ENCODE peak calls at places on chromosome 13, in ten cellular contexts. M is sigmoid colon; K is HCT116; R is AG08395; T is RKO; G is C1 segment of cervical spinal cord; I is amygdala; Q is ovary; E is activated CD4-positive, alpha-beta T cell treated with anti-CD3 and anti-CD28 coated beads for 1 hour; Z is T-helper 17 cell. F is an unnamed sample.

GRCh38 chr13:71828564-71828963 is 38.4 kb downstream of the DACH1 start:
- DNase-seq in M (no peak), K (no peak), T (no peak), E (no peak), Q (no peak), R (no peak), G (no peak), Z (no peak), I (no peak), F (no peak)

GRCh38 chr13:102696465-102696864 is 1.6 kb upstream of the METTL21C start:
- DNase-seq in E (no peak), G (no peak), I (no peak), Q (no peak), T (no peak), M (no peak), Z (no peak), K (no peak), R (no peak), F (no peak)

GRCh38 chr13:44393391-44393790 is 19.8 kb downstream of the SERP2 start:
- DNase-seq in Z (no peak), M (peak), G (no peak), K (no peak), T (no peak), R (no peak), Q (no peak), E (no peak), I (no peak), F (no peak)

GRCh38 chr13:68509734-68510621 is 1279.8 kb upstream of the PCDH9 start:
- DNase-seq in G (no peak), I (no peak), K (no peak), R (no peak), M (no peak), Q (no peak), Z (no peak), T (peak), E (no peak), F (no peak)

GRCh38 chr13:91946498-91947070 is 548.2 kb downstream of the GPC5 start:
- DNase-seq in Q (no peak), M (no peak), E (no peak), Z (no peak), K (no peak), I (no peak), T (peak), R (no peak), G (no peak), F (no peak)

GRCh38 chr13:67880916-67881315 is 650.8 kb upstream of the PCDH9 start:
- DNase-seq in Z (no peak), T (peak), M (no peak), R (no peak), G (no peak), I (no peak), Q (no peak), K (no peak), E (no peak), F (peak)

GRCh38 chr13:54317722-54318121 is 1289.1 kb downstream of the OLFM4 start:
- DNase-seq in G (no peak), E (no peak), T (no peak), K (no peak), I (no peak), Q (no peak), Z (no peak), R (no peak), M (no peak), F (no peak)

GRCh38 chr13:36420437-36420891 is 11.8 kb upstream of the CCNA1 start:
- DNase-seq in Z (peak), I (no peak), K (peak), Q (peak), G (no peak), T (peak), M (peak), E (peak), R (peak), F (peak)

GRCh38 chr13:75566658-75567057 is 17.1 kb downstream of the UCHL3 start:
- DNase-seq in E (no peak), Z (no peak), G (no peak), R (peak), T (peak), M (no peak), K (no peak), I (no peak), Q (no peak), F (peak)

GRCh38 chr13:41268764-41269163 is 5.4 kb upstream of the MTRF1 start:
- DNase-seq in R (no peak), K (peak), Q (no peak), Z (no peak), I (no peak), T (peak), G (no peak), E (no peak), M (no peak), F (no peak)

GRCh38 chr13:81957121-81957520 is 1616.2 kb upstream of the SPRY2 start:
- DNase-seq in Q (no peak), Z (no peak), G (no peak), M (no peak), I (no peak), T (no peak), E (no peak), K (no peak), R (no peak), F (no peak)

GRCh38 chr13:43132911-43133310 is 109.5 kb downstream of the DNAJC15 start:
- DNase-seq in Q (no peak), Z (no peak), E (no peak), T (no peak), R (no peak), I (no peak), M (no peak), G (no peak), K (no peak), F (no peak)

F was measured in amniotic stem cell.